ENCODE peak calls at places on chromosomes 4 and X, in ten cellular contexts. R, C, W, Y, E, J, Z, X, D and I are unnamed samples.
A peak's percentile ranks its signal among the peaks of the same experiment; 100 is the strongest.

GRCh38 chrX:53794181-53794580 is 107.7 kb upstream of the HUWE1 start:
- DNase-seq in R (no peak), C (no peak), W (no peak), Y (no peak), E (no peak), J (no peak), Z (no peak), X (no peak), D (no peak), I (no peak)

GRCh38 chr4:9938933-9939332 is 82.4 kb downstream of the SLC2A9 start:
- DNase-seq in R (no peak), C (no peak), W (no peak), Y (no peak), E (no peak), J (no peak), Z (no peak), X (no peak), D (no peak), I (no peak)

GRCh38 chrX:118644378-118644777 is 83.0 kb upstream of the IL13RA1 start:
- DNase-seq in R (peak; percentile 55), C (peak; percentile 20), W (no peak), Y (no peak), E (no peak), J (no peak), Z (no peak), X (no peak), D (no peak), I (no peak)

GRCh38 chrX:48786341-48786800 is at the start of gene GATA1:
- DNase-seq in R (peak; percentile 35), C (no peak), W (no peak), Y (no peak), E (no peak), J (no peak), Z (no peak), X (no peak), D (peak; percentile 62), I (no peak)

GRCh38 chrX:21855937-21856415 is at the start of gene YY2:
- DNase-seq in R (no peak), C (no peak), W (no peak), Y (no peak), E (no peak), J (no peak), Z (no peak), X (no peak), D (no peak), I (no peak)

GRCh38 chrX:154486052-154486395 is 391 bp downstream of the UBL4A start:
- DNase-seq in R (peak; percentile 51), C (no peak), W (peak; percentile 68), Y (peak; percentile 10), E (no peak), J (no peak), Z (peak; percentile 33), X (peak; percentile 45), D (peak; percentile 80), I (peak; percentile 70)

GRCh38 chr4:94669672-94670664 is 87.8 kb upstream of the BMPR1B start:
- DNase-seq in R (no peak), C (no peak), W (no peak), Y (no peak), E (no peak), J (no peak), Z (no peak), X (no peak), D (no peak), I (no peak)

GRCh38 chr4:19982556-19982955 is 269.1 kb upstream of the SLIT2 start:
- DNase-seq in R (no peak), C (peak; percentile 37), W (no peak), Y (no peak), E (no peak), J (no peak), Z (no peak), X (no peak), D (no peak), I (no peak)

GRCh38 chr4:151014521-151015457 is at the start of gene LRBA:
- DNase-seq in R (peak; percentile 79), C (no peak), W (peak; percentile 74), Y (peak; percentile 73), E (peak; percentile 62), J (peak; percentile 52), Z (peak; percentile 95), X (peak; percentile 87), D (peak; percentile 85), I (peak; percentile 90)

GRCh38 chr4:163200950-163201349 is 34.3 kb upstream of the NAF1 start:
- DNase-seq in R (no peak), C (no peak), W (no peak), Y (no peak), E (no peak), J (no peak), Z (no peak), X (no peak), D (no peak), I (no peak)

GRCh38 chr4:152894673-152895072 is 41.5 kb upstream of the FHDC1 start:
- DNase-seq in R (no peak), C (peak; percentile 21), W (no peak), Y (no peak), E (no peak), J (no peak), Z (no peak), X (no peak), D (no peak), I (no peak)

GRCh38 chr4:54495091-54495490 is 162.7 kb upstream of the KIT start:
- DNase-seq in R (no peak), C (no peak), W (no peak), Y (no peak), E (no peak), J (no peak), Z (no peak), X (no peak), D (no peak), I (no peak)

GRCh38 chrX:38552721-38553120 is 8.6 kb upstream of the TSPAN7 start:
- DNase-seq in R (no peak), C (no peak), W (no peak), Y (no peak), E (no peak), J (no peak), Z (no peak), X (no peak), D (no peak), I (no peak)

GRCh38 chr4:76703123-76703490 is 194.8 kb downstream of the SOWAHB start:
- DNase-seq in R (no peak), C (no peak), W (no peak), Y (no peak), E (no peak), J (no peak), Z (no peak), X (no peak), D (no peak), I (no peak)

GRCh38 chrX:71978164-71978563 is 67.5 kb downstream of the NHSL2 start:
- DNase-seq in R (no peak), C (no peak), W (no peak), Y (no peak), E (no peak), J (no peak), Z (no peak), X (no peak), D (no peak), I (no peak)

GRCh38 chrX:23756165-23756564 is 13.1 kb upstream of the ACOT9 start:
- DNase-seq in R (peak; percentile 80), C (no peak), W (no peak), Y (peak; percentile 33), E (peak; percentile 7), J (peak; percentile 76), Z (peak; percentile 74), X (peak; percentile 63), D (no peak), I (no peak)

GRCh38 chr4:57854748-57855147 is 744.6 kb upstream of the IGFBP7 start:
- DNase-seq in R (no peak), C (no peak), W (no peak), Y (no peak), E (no peak), J (no peak), Z (no peak), X (no peak), D (no peak), I (no peak)

GRCh38 chr4:83535945-83536648 is at the start of gene GPAT3:
- DNase-seq in R (peak; percentile 83), C (peak; percentile 10), W (peak; percentile 77), Y (peak; percentile 53), E (no peak), J (peak; percentile 8), Z (peak; percentile 92), X (peak; percentile 87), D (peak; percentile 93), I (peak; percentile 95)

GRCh38 chrX:147894332-147894870 is 17.3 kb upstream of the FMR1 start:
- DNase-seq in R (no peak), C (no peak), W (no peak), Y (no peak), E (no peak), J (no peak), Z (no peak), X (no peak), D (no peak), I (no peak)